ENCODE peak calls at places on chromosomes 11 and 22, in four cellular contexts. W, E, Y and V are unnamed samples.

GRCh38 chr22:27416553-27417427 is 384.8 kb downstream of the MN1 start:
- DNase-seq in W (no peak), E (peak; percentile 64), Y (peak; percentile 81), V (no peak)

GRCh38 chr11:119671048-119671447 is 58.0 kb downstream of the NECTIN1 start:
- DNase-seq in W (peak; percentile 76), E (peak; percentile 69), Y (peak; percentile 88), V (no peak)

GRCh38 chr11:2441171-2441570 is 3.1 kb downstream of the TRPM5 start:
- DNase-seq in W (no peak), E (no peak), Y (no peak), V (no peak)

GRCh38 chr11:3164138-3164539 is 971 bp downstream of the OSBPL5 start:
- DNase-seq in W (no peak), E (no peak), Y (no peak), V (no peak)

GRCh38 chr11:129740877-129741276 is 74.8 kb upstream of the TMEM45B start:
- DNase-seq in W (no peak), E (no peak), Y (no peak), V (no peak)

GRCh38 chr11:69240332-69241074 is 53.5 kb upstream of the MYEOV start:
- DNase-seq in W (no peak), E (peak; percentile 40), Y (no peak), V (no peak)

GRCh38 chr11:64629796-64630562 is 39.0 kb downstream of the SLC22A12 start:
- DNase-seq in W (no peak), E (peak; percentile 45), Y (no peak), V (no peak)

GRCh38 chr22:44918925-44919392 is 90.8 kb downstream of the PHF21B start:
- DNase-seq in W (no peak), E (no peak), Y (no peak), V (no peak)

GRCh38 chr11:32466279-32466915 is 31.1 kb upstream of the WT1 start:
- DNase-seq in W (no peak), E (peak; percentile 34), Y (no peak), V (no peak)

GRCh38 chr22:20405931-20406685 is 12.2 kb downstream of the ZNF74 start:
- DNase-seq in W (no peak), E (no peak), Y (no peak), V (no peak)

GRCh38 chr11:71495286-71496090 is 31.6 kb upstream of the KRTAP5-7 start:
- DNase-seq in W (no peak), E (no peak), Y (no peak), V (no peak)

GRCh38 chr22:44330727-44331660 is 18.2 kb upstream of the SHISAL1 start:
- DNase-seq in W (no peak), E (no peak), Y (no peak), V (no peak)

GRCh38 chr22:49015459-49015858 is 812.2 kb downstream of the BRD1 start:
- DNase-seq in W (peak; percentile 18), E (no peak), Y (no peak), V (no peak)

GRCh38 chr11:5004429-5005274 is 10.0 kb downstream of the OR51L1 start:
- DNase-seq in W (no peak), E (peak; percentile 81), Y (peak; percentile 1), V (no peak)

GRCh38 chr22:35792501-35792900 is 74.8 kb downstream of the APOL5 start:
- DNase-seq in W (no peak), E (no peak), Y (no peak), V (no peak)

GRCh38 chr11:5624489-5625278 is at the start of gene TRIM34:
- DNase-seq in W (no peak), E (peak; percentile 76), Y (peak; percentile 23), V (peak; percentile 63)

GRCh38 chr11:87063982-87064381 is 26.2 kb downstream of the TMEM135 start:
- DNase-seq in W (no peak), E (no peak), Y (peak; percentile 16), V (no peak)

GRCh38 chr11:114397349-114397982 is 2.8 kb downstream of the C11orf71 start:
- DNase-seq in W (no peak), E (no peak), Y (peak; percentile 17), V (no peak)

GRCh38 chr11:114392735-114393667 is 7.3 kb downstream of the C11orf71 start:
- DNase-seq in W (no peak), E (no peak), Y (no peak), V (no peak)

GRCh38 chr11:114399490-114399889 is 821 bp downstream of the C11orf71 start:
- DNase-seq in W (no peak), E (peak; percentile 19), Y (no peak), V (no peak)

GRCh38 chr11:114398303-114398920 is 1.9 kb downstream of the C11orf71 start:
- DNase-seq in W (no peak), E (no peak), Y (no peak), V (no peak)

DNA sequence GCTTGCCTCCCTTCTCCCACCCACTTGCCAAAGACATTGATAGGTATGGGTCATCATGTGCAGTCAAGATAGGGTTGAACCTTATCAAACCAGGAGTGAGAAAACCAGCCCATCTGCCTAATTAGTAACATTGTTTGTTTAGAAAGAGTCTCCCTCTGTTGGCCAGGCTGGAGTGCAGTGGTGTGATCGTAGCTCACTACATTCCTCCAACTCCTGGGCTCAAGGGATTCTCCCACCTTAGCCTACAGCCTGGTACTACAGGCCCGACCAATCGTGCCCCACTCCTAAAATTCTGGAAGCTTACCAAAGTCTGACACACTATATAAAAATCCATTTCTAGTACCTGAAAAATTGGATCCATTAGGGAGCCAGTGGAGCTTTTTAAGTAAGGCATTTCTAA is 4.5 kb downstream of the C11orf71 start:
- DNase-seq in W (no peak), E (no peak), Y (no peak), V (no peak)
- TF ChIP-seq CTCF in W (no peak), E (peak; percentile 14), Y (peak; percentile 42), V (peak; percentile 45)

DNA sequence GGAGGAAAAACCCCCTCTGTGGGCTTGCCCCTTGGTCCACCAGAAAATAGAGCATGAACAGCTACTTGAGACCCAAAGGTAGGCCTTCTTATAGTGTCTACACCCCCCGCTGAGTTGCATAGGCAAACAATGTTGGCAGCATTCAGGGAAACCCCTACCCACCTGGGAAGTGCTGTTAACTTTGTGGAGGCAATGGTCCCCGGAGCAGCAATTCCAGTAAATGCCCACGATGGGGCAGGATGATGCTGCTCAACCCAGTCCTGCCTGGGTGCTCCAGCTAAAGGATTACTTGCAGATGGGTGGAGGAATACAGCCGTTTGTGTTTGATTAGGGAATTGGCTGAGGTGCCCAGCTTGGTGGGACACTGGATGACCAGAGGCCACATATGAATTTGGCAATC is 381.3 kb upstream of the ANO5 start:
- DNase-seq in W (no peak), E (peak; percentile 7), Y (no peak), V (no peak)
- H3K4me3 ChIP-seq in W (no peak overlapping the region), E (no peak overlapping the region), Y (no peak overlapping the region), V (no peak overlapping the region)

DNA sequence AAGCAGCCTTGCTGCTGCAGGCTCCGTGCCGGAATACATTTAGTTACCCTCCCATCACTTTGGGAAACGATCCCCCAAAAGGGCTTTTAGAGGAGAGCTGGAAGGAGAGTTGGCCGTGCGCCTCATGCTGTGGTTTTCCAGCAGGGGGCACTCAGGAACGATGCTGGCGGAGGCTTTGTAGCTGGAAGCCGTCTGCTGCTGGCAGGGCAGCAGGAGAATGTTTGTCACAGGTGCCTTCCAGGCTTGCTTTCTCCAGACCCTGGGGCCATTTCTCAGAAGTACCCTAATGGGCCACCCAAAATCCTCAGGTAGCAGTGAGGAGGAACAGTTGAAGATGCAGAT is 30.0 kb upstream of the CABP7 start:
- DNase-seq in W (peak; percentile 64), E (peak; percentile 75), Y (peak; percentile 37), V (no peak)
- TF ChIP-seq CTCF in W (peak; percentile 76), E (peak; percentile 83), Y (peak; percentile 63), V (peak; percentile 67)

GRCh38 chr11:76752321-76753175 is 30.6 kb upstream of the TSKU start:
- DNase-seq in W (no peak), E (peak; percentile 78), Y (peak; percentile 86), V (no peak)

GRCh38 chr11:76750067-76750466 is 33.1 kb upstream of the TSKU start:
- DNase-seq in W (no peak), E (no peak), Y (no peak), V (no peak)

GRCh38 chr11:76748931-76749330 is 34.2 kb upstream of the TSKU start:
- DNase-seq in W (no peak), E (no peak), Y (no peak), V (no peak)

GRCh38 chr11:76753950-76754349 is 29.2 kb upstream of the TSKU start:
- DNase-seq in W (no peak), E (no peak), Y (no peak), V (no peak)

GRCh38 chr11:76750746-76751145 is 32.4 kb upstream of the TSKU start:
- DNase-seq in W (no peak), E (no peak), Y (no peak), V (no peak)
- H3K4me3 ChIP-seq in W (no peak overlapping the region), E (no peak overlapping the region), Y (no peak overlapping the region), V (no peak overlapping the region)

DNA sequence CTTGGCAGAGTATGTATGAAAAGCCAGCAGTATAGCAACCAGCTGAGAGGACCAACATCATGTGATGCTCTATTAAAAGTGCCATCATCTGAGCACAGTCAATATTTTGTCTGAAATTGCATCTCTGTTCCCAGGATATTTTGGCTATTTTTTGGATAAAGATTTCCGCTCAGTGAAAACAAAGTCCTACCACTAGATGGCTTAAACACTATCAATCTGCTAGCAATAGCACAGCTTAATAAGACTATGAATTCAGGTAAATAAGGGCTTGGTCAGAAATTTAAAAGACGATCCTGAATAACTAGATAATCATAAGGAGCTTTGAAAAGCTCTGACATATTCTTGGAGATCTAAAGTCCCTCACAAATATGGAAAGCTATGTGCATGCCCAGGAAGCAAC is 74.4 kb downstream of the MS4A13 start:
- DNase-seq in W (no peak), E (no peak), Y (no peak), V (no peak)
- TF ChIP-seq CTCF in W (no peak), E (peak; percentile 16), Y (no peak), V (peak; percentile 23)

GRCh38 chr11:14644396-14645246 is 1.0 kb downstream of the PDE3B start:
- DNase-seq in W (no peak), E (peak; percentile 21), Y (no peak), V (peak; percentile 47)
- H3K4me3 ChIP-seq in W (peak overlapping the region; percentile 82), E (peak overlapping the region; percentile 88), Y (peak overlapping the region; percentile 80), V (peak overlapping the region; percentile 54)

GRCh38 chr11:72753341-72754148 is 1.3 kb upstream of the ARAP1 start:
- DNase-seq in W (no peak), E (no peak), Y (no peak), V (no peak)
- TF ChIP-seq CTCF in W (no peak), E (no peak), Y (peak; percentile 11), V (no peak)